ENCODE peak calls at places on chromosomes 4 and X, in six cellular contexts. L is AG09309, Y is K562, V is brain microvascular endothelial cell, K is fibroblast of pulmonary artery, Z is SK-N-SH. R is an unnamed sample.
A peak's percentile ranks its signal among the peaks of the same experiment; 100 is the strongest.

GRCh38 chr4:76896048-76896447 is 1.9 kb downstream of the SOWAHB start:
- DNase-seq in L (no peak), Y (no peak), V (no peak), K (no peak), Z (no peak), R (no peak)

GRCh38 chrX:131845201-131845600 is 177.9 kb upstream of the STK26 start:
- DNase-seq in L (no peak), Y (no peak), V (no peak), K (no peak), Z (no peak), R (no peak)

GRCh38 chr4:40301592-40301991 is 33.5 kb upstream of the CHRNA9 start:
- DNase-seq in L (no peak), Y (no peak), V (no peak), K (no peak), Z (no peak), R (peak; percentile 93)

GRCh38 chr4:64584125-64584524 is 174.9 kb upstream of the TECRL start:
- DNase-seq in L (no peak), Y (no peak), V (no peak), K (peak; percentile 8), Z (no peak), R (no peak)

GRCh38 chr4:53119685-53120084 is 246.2 kb downstream of the SCFD2 start:
- DNase-seq in L (peak; percentile 49), Y (no peak), V (peak; percentile 84), K (peak; percentile 80), Z (no peak), R (no peak)

GRCh38 chr4:149891381-149891780 is 75.7 kb upstream of the IQCM start:
- DNase-seq in L (no peak), Y (no peak), V (no peak), K (no peak), Z (no peak), R (no peak)

GRCh38 chr4:55947254-55947882 is 1.4 kb upstream of the CEP135 start:
- DNase-seq in L (no peak), Y (peak; percentile 29), V (peak; percentile 6), K (no peak), Z (no peak), R (peak; percentile 78)

GRCh38 chr4:2843909-2844584 is 403 bp downstream of the ADD1 start:
- DNase-seq in L (no peak), Y (peak; percentile 74), V (peak; percentile 14), K (peak; percentile 36), Z (peak; percentile 79), R (peak; percentile 53)

GRCh38 chr4:24973471-24974251 is 57.1 kb downstream of the LGI2 start:
- DNase-seq in L (peak; percentile 5), Y (no peak), V (no peak), K (peak; percentile 4), Z (no peak), R (no peak)

GRCh38 chr4:11881364-11881763 is 452.7 kb upstream of the HS3ST1 start:
- DNase-seq in L (no peak), Y (no peak), V (no peak), K (no peak), Z (no peak), R (no peak)

GRCh38 chr4:70743728-70744127 is 22.0 kb downstream of the RUFY3 start:
- DNase-seq in L (no peak), Y (no peak), V (no peak), K (peak; percentile 56), Z (no peak), R (no peak)

DNA sequence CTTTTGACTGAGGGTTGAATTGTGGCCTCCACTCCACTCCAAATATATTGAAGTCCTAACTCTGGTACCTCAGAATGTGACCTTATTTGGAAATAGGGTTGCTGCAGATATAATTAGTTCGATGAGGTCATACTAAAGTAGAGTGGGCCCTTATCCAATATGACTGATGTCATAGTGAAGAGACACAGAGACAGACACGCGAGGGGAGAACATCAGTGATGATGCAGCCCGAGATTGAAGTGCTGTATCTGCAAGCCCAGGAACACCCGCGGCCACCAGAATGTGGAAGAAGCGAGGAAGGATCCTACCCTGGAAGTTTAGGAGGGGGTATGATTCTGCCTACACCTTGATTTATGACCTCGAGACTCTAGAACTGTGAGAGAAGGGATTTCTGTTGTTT is 279.0 kb downstream of the ANKRD50 start:
- DNase-seq in L (no peak), Y (peak; percentile 2), V (peak; percentile 76), K (peak; percentile 70), Z (no peak), R (no peak)
- H3K4me3 ChIP-seq in L (no peak overlapping the region), Y (no peak overlapping the region), V (no peak overlapping the region), K (no peak overlapping the region), Z (no peak overlapping the region), R (no peak overlapping the region)

GRCh38 chrX:30504309-30504708 is 73.3 kb downstream of the TASL start:
- DNase-seq in L (no peak), Y (peak; percentile 22), V (no peak), K (peak; percentile 60), Z (peak; percentile 8), R (peak; percentile 41)
- TF ChIP-seq CTCF in L (peak; percentile 40), Y (no peak), V (no peak), K (peak; percentile 41), Z (peak; percentile 75), R (peak; percentile 21)

GRCh38 chrX:65685112-65685511 is 17.7 kb downstream of the MSN start:
- DNase-seq in L (no peak), Y (no peak), V (no peak), K (no peak), Z (no peak), R (no peak)

GRCh38 chrX:65677954-65678469 is 10.6 kb downstream of the MSN start:
- DNase-seq in L (peak; percentile 63), Y (no peak), V (peak; percentile 66), K (peak; percentile 95), Z (no peak), R (no peak)

GRCh38 chrX:65686246-65686645 is 18.8 kb downstream of the MSN start:
- DNase-seq in L (no peak), Y (no peak), V (no peak), K (no peak), Z (no peak), R (no peak)

GRCh38 chrX:65679071-65679540 is 11.7 kb downstream of the MSN start:
- DNase-seq in L (no peak), Y (no peak), V (no peak), K (peak; percentile 75), Z (no peak), R (no peak)

GRCh38 chrX:65681810-65682209 is 14.4 kb downstream of the MSN start:
- DNase-seq in L (no peak), Y (no peak), V (no peak), K (no peak), Z (no peak), R (no peak)
- H3K4me3 ChIP-seq in L (no peak overlapping the region), Y (no peak overlapping the region), V (no peak overlapping the region), K (no peak overlapping the region), Z (no peak overlapping the region), R (no peak overlapping the region)

GRCh38 chrX:108297290-108297689 is 140.9 kb downstream of the COL4A6 start:
- DNase-seq in L (no peak), Y (no peak), V (no peak), K (no peak), Z (no peak), R (no peak)
- TF ChIP-seq CTCF in L (peak; percentile 11), Y (no peak), V (peak; percentile 22), K (no peak), Z (no peak), R (no peak)